ENCODE peak calls at places on chromosome 13, in five cellular contexts. A is breast epithelium, K is HepG2, W is lower leg skin, N is upper lobe of left lung. S is an unnamed sample.

GRCh38 chr13:41428155-41428554 is 29.2 kb upstream of the RGCC start:
- DNase-seq in A (no peak), K (no peak), W (no peak), N (peak), S (no peak)

GRCh38 chr13:47025791-47026419 is 129.1 kb upstream of the HTR2A start:
- DNase-seq in A (no peak), K (no peak), W (no peak), N (no peak), S (no peak)

GRCh38 chr13:36371185-36371584 is 25.0 kb upstream of the SPART start:
- DNase-seq in A (no peak), K (no peak), W (no peak), N (no peak), S (no peak)

GRCh38 chr13:113828282-113828825 is 35.5 kb downstream of the GAS6 start:
- DNase-seq in A (no peak), K (no peak), W (no peak), N (no peak), S (no peak)

GRCh38 chr13:113665582-113666323 is 1.3 kb upstream of the GRK1 start:
- DNase-seq in A (peak), K (no peak), W (no peak), N (no peak), S (no peak)

GRCh38 chr13:42066542-42066941 is 18.1 kb downstream of the DGKH start:
- DNase-seq in A (no peak), K (no peak), W (no peak), N (no peak), S (no peak)

GRCh38 chr13:93003531-93003930 is 223.1 kb upstream of the GPC6 start:
- DNase-seq in A (no peak), K (no peak), W (no peak), N (no peak), S (no peak)

GRCh38 chr13:34522818-34523217 is 419.3 kb upstream of the NBEA start:
- DNase-seq in A (no peak), K (no peak), W (no peak), N (no peak), S (no peak)

GRCh38 chr13:44470623-44471562 is 97.3 kb downstream of the SERP2 start:
- DNase-seq in A (no peak), K (peak), W (no peak), N (no peak), S (no peak)

GRCh38 chr13:66348745-66349720 is 881.1 kb downstream of the PCDH9 start:
- DNase-seq in A (no peak), K (no peak), W (no peak), N (no peak), S (no peak)

GRCh38 chr13:57635541-57635940 is 4.0 kb downstream of the PCDH17 start:
- DNase-seq in A (no peak), K (no peak), W (no peak), N (no peak), S (no peak)

GRCh38 chr13:25971499-25972145 is 80.2 kb downstream of the SHISA2 start:
- DNase-seq in A (no peak), K (no peak), W (no peak), N (no peak), S (no peak)

GRCh38 chr13:113179374-113180230 is 21.2 kb downstream of the PROZ start:
- DNase-seq in A (no peak), K (no peak), W (no peak), N (no peak), S (no peak)

GRCh38 chr13:31904941-31905824 is 126.4 kb upstream of the FRY start:
- DNase-seq in A (no peak), K (no peak), W (no peak), N (no peak), S (no peak)

GRCh38 chr13:28983661-28984060 is 163.5 kb downstream of the MTUS2 start:
- DNase-seq in A (no peak), K (no peak), W (no peak), N (no peak), S (no peak)

GRCh38 chr13:90443268-90443667 is 904.2 kb upstream of the MIR17HG start:
- DNase-seq in A (no peak), K (no peak), W (no peak), N (no peak), S (no peak)

GRCh38 chr13:40764587-40765403 is 6.2 kb downstream of the MRPS31 start:
- DNase-seq in A (no peak), K (no peak), W (no peak), N (no peak), S (no peak)

GRCh38 chr13:35345992-35346391 is 130.5 kb downstream of the MAB21L1 start:
- DNase-seq in A (no peak), K (peak), W (no peak), N (no peak), S (no peak)

GRCh38 chr13:27250833-27251165 is 559 bp upstream of the RPL21 start:
- DNase-seq in A (no peak), K (no peak), W (no peak), N (no peak), S (no peak)

GRCh38 chr13:27245610-27246009 is 5.7 kb upstream of the RPL21 start:
- DNase-seq in A (no peak), K (no peak), W (no peak), N (no peak), S (no peak)

GRCh38 chr13:27252467-27252866 is 1.1 kb downstream of the RPL21 start:
- DNase-seq in A (no peak), K (no peak), W (no peak), N (no peak), S (no peak)

GRCh38 chr13:27257233-27257568 is 5.8 kb downstream of the RPL21 start:
- DNase-seq in A (no peak), K (no peak), W (no peak), N (no peak), S (no peak)

DNA sequence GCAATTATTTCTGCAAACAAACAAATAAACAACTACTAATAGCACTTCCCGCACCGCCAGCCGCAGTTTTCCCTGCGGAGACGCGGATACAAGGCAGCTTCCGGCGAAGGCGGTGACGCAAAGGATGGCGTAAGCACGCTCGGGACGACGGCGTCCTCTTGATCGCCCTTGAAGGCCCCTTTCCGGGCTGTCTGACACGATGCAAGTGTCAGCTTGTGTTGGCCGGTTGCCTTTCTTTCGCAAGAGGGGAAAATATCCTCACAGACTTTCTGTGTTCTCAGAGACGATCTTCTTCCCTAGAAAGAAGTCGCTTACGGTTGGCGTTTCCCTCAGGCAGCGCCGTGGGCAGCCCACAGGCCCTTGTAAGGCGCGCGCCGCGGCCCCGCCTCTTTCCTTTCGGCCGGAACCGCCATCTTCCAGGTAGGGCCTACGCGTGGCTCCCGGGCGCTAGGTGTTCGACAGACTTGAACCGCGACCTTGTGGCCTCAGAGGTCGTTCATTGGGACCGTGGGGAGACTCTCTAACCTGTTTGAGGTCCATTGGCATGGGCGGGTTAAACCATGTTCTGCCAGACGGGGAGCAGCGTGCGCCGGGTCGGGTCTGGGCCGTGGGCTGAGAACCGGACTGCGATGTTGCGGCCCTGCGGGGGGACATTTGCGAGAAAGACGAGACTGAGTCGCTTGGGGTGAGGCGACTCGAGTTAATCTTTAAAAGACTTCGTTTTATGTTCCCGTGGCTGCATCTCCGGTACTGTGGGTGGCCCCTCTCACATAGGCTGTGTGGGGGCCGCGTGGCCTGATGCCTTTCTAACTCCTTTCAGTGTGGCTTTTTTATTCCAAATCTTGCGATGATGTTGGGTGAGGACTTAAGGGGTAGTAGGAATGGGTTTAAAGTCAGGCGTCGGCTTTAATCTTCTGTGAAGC is at the start of gene RPL21:
- DNase-seq in A (peak), K (peak), W (peak), N (peak), S (peak)
- TF ChIP-seq POLR2A in A (peak), K (peak), W (no peak), N (peak), S (peak)

GRCh38 chr13:50080158-50080855 is 65.1 kb downstream of the KCNRG start:
- DNase-seq in A (no peak), K (peak), W (no peak), N (no peak), S (no peak)
- TF ChIP-seq POLR2A in A (no peak), K (no peak), W (no peak), N (no peak), S (no peak)

DNA sequence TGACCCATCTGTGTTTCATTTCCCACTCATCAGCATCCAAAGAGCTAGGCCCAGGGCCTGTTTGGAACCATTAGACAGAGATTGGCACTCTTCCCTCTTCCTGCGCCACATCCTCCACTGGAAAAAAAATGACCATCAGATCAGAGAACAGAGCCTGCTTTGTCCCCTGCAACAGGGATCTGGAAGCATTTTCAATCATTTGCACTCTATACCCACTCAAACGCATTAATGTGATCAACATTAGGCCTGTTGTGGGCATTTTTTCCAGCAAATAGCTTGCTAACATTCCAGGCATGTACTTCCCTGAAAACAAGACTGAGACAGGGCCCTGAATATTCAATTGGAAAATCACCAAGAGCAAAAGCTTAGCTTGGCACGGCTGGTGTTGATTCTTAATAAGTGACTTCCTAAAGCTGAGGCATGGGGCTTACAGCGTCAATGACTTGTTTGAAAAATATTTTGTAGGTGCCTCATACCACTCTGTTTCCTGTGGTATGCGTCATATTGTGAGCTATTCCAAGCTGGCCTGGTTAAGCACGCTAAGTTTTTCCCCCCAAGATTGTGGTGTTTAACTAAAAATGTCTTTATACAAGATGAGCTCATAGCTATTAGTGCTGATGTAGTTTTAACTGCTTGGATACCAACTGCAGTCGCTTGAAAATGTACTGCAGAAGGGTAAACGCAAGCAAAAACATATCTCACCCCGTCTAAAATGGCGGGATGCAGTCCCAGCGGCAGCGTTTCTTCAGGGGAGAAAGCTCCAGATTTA is 404.4 kb downstream of the SPRY2 start:
- DNase-seq in A (no peak), K (peak), W (peak), N (no peak), S (no peak)
- TF ChIP-seq POLR2A in A (no peak), K (no peak), W (no peak), N (no peak), S (no peak)

DNA sequence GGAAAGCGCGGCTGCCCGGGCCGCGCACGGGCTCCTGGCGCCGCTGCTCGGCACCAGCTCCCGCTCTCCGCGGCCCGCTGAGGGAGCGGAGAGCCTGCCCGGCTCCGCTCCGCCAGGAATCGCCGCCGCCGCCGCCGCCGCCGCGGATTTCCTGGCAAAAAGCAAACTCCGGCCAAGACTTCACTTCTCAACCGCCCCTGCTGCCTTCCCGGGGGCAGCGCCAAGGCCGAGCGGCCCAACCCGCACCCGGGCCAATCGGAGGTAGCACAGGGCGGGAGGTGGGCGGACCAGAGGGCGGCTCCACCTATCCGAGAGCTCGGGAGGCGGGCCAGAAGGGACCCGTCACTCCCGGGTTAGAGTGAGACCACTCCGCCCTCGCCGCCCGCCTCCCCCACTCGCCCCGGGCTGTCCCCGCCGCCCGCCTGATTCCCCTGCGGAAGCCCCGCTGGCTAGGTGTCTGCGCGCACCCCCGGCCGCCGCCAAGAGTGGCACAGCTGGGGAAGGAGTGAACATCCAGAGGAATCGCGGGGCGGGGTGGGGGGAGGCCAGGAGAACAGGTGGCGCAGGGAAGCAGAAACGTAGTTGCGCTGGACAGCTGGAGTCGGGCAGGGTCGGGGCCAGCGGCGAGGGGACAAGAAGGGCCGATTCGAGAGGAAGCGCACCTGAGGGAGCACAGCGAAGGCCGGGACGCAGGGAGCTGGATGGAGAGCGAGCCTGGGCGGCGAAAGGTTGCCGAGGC is at the start of gene LNX2:
- DNase-seq in A (peak), K (peak), W (peak), N (peak), S (peak)
- TF ChIP-seq POLR2A in A (peak), K (peak), W (no peak), N (peak), S (no peak)

DNA sequence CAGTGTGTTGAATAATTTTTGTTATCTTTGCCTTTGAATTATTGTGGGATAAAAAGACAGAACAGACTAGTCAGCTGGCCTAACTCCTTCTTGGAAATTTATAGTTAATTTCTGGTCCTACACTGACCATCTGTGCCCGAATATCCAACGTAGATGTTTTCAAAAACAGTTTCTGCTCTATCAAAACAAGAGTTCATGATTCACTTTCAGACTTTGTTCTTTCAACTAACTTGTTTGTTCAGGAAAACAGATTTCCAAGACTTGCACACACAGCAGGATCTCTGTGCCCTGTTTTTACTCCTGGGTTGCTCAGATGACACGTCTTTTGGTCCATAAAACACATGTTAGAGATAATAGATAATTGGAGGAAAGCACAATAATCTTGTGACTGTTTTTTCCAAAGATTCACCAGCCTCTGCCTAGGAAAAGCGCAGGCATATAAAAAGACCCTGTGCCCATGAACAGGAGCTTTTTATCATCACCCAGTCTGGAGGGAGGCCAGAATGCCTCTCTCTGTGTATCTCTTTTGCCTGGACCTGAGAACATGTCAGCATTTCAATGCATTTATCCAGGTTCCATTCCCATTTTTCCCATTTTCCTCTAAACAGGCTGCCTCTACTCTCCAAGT is 218.0 kb downstream of the IRS2 start:
- DNase-seq in A (no peak), K (peak), W (no peak), N (no peak), S (no peak)
- TF ChIP-seq POLR2A in A (no peak), K (no peak), W (no peak), N (no peak), S (no peak)

S was measured in GM12892.